ENCODE peak calls at places on chromosomes 6 and 20, in nine cellular contexts. O is A549, A is ovary, P is stomach, W is K562, T is right lobe of liver, Y is sigmoid colon, K is heart left ventricle, H is esophagus squamous epithelium. X is an unnamed sample.
A peak's percentile ranks its signal among the peaks of the same experiment; 100 is the strongest.

GRCh38 chr20:3088031-3088430 is 3.5 kb upstream of the AVP start:
- DNase-seq in O (no peak), A (no peak), P (no peak), W (no peak), T (no peak), Y (no peak), K (no peak), H (no peak), X (no peak)

GRCh38 chr6:122555561-122555960 is 54.6 kb upstream of the PKIB start:
- DNase-seq in O (no peak), A (no peak), P (no peak), W (no peak), T (no peak), Y (no peak), K (no peak), H (no peak), X (no peak)

GRCh38 chr20:34110025-34111013 is 1.7 kb downstream of the EIF2S2 start:
- DNase-seq in O (no peak), A (no peak), P (no peak), W (no peak), T (no peak), Y (no peak), K (no peak), H (no peak), X (no peak)

GRCh38 chr6:138446821-138447220 is 42.8 kb downstream of the HEBP2 start:
- DNase-seq in O (no peak), A (no peak), P (no peak), W (no peak), T (no peak), Y (no peak), K (no peak), H (no peak), X (no peak)

GRCh38 chr6:37741757-37742400 is 44.2 kb upstream of the MDGA1 start:
- DNase-seq in O (peak; percentile 22), A (no peak), P (peak; percentile 89), W (peak; percentile 59), T (peak; percentile 42), Y (no peak), K (no peak), H (no peak), X (peak; percentile 35)

GRCh38 chr6:169177516-169178196 is 76.0 kb downstream of the THBS2 start:
- DNase-seq in O (no peak), A (no peak), P (no peak), W (no peak), T (no peak), Y (no peak), K (no peak), H (no peak), X (no peak)

GRCh38 chr20:13610205-13610604 is 28.5 kb downstream of the TASP1 start:
- DNase-seq in O (peak; percentile 38), A (no peak), P (no peak), W (peak; percentile 8), T (no peak), Y (no peak), K (no peak), H (no peak), X (no peak)

GRCh38 chr20:44641305-44641704 is 10.2 kb downstream of the ADA start:
- DNase-seq in O (no peak), A (no peak), P (no peak), W (no peak), T (no peak), Y (no peak), K (no peak), H (no peak), X (no peak)

GRCh38 chr20:32972181-32973076 is 31.8 kb downstream of the SUN5 start:
- DNase-seq in O (no peak), A (no peak), P (no peak), W (no peak), T (no peak), Y (peak; percentile 60), K (no peak), H (peak; percentile 18), X (no peak)

GRCh38 chr6:2885967-2886731 is 17.0 kb downstream of the SERPINB9 start:
- DNase-seq in O (no peak), A (no peak), P (no peak), W (no peak), T (no peak), Y (no peak), K (no peak), H (no peak), X (no peak)

GRCh38 chr6:79461205-79461604 is 76.0 kb downstream of the LCA5 start:
- DNase-seq in O (no peak), A (no peak), P (no peak), W (no peak), T (no peak), Y (no peak), K (no peak), H (no peak), X (no peak)

DNA sequence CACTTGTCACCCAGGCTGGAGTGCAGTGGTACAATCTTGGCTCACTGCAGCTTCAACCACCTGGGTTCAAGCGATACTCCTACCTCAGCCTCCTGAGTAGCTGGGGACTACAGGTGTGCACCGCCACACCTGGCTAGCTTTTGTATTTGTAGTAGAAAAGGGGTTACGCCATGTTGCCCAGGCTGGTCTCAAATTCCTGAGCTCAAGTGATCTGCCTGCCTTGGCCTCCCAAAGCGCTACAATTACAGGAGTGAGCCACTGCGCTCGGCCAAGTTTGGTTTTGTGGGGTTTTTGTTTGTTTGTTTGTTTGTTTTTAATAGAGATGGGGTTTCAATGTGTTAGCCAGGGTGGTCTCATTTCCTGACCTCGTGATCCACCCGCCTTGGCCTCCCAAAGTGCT is 12.3 kb downstream of the LOC128125822 start:
- DNase-seq in O (no peak), A (no peak), P (no peak), W (no peak), T (no peak), Y (no peak), K (no peak), H (no peak), X (no peak)
- TF ChIP-seq POLR2A in O (no peak), A (no peak), P (no peak), W (no peak), T (no peak), Y (no peak), K (no peak), H (no peak), X (no peak)

GRCh38 chr6:35919085-35919826 is 1.6 kb downstream of the SRPK1 start:
- DNase-seq in O (peak; percentile 23), A (no peak), P (no peak), W (no peak), T (no peak), Y (no peak), K (no peak), H (no peak), X (no peak)

GRCh38 chr6:35924146-35924545 is 3.2 kb upstream of the SRPK1 start:
- DNase-seq in O (no peak), A (no peak), P (no peak), W (no peak), T (no peak), Y (no peak), K (no peak), H (no peak), X (no peak)

GRCh38 chr6:35919827-35920751 is 809 bp downstream of the SRPK1 start:
- DNase-seq in O (peak; percentile 45), A (no peak), P (peak; percentile 56), W (peak; percentile 37), T (peak; percentile 34), Y (peak; percentile 65), K (no peak), H (peak; percentile 5), X (peak; percentile 73)

GRCh38 chr6:35922139-35922554 is 1.2 kb upstream of the SRPK1 start:
- DNase-seq in O (no peak), A (no peak), P (no peak), W (no peak), T (no peak), Y (no peak), K (no peak), H (no peak), X (no peak)

GRCh38 chr6:35920793-35921732 is at the start of gene SRPK1:
- DNase-seq in O (peak; percentile 88), A (peak; percentile 82), P (peak; percentile 93), W (peak; percentile 97), T (peak; percentile 94), Y (peak; percentile 93), K (peak; percentile 90), H (peak; percentile 38), X (peak; percentile 97)
- TF ChIP-seq POLR2A in O (peak; percentile 87), A (no peak), P (no peak), W (peak; percentile 92), T (peak; percentile 86), Y (no peak), K (no peak), H (peak; percentile 44), X (no peak)

GRCh38 chr20:63955846-63956663 is at the start of gene UCKL1:
- DNase-seq in O (peak; percentile 90), A (peak; percentile 92), P (peak; percentile 94), W (peak; percentile 83), T (peak; percentile 95), Y (peak; percentile 97), K (peak; percentile 95), H (peak; percentile 68), X (peak; percentile 98)
- TF ChIP-seq POLR2A in O (peak; percentile 82), A (peak; percentile 67), P (peak; percentile 32), W (peak; percentile 92), T (peak; percentile 81), Y (peak; percentile 54), K (peak; percentile 31), H (peak; percentile 38), X (peak; percentile 36)

GRCh38 chr20:370151-370600 is 10.4 kb upstream of the TRIB3 start:
- DNase-seq in O (peak; percentile 71), A (no peak), P (peak; percentile 44), W (no peak), T (no peak), Y (no peak), K (no peak), H (no peak), X (no peak)

GRCh38 chr20:368915-369314 is 11.6 kb upstream of the TRIB3 start:
- DNase-seq in O (no peak), A (no peak), P (no peak), W (no peak), T (no peak), Y (no peak), K (no peak), H (no peak), X (no peak)

GRCh38 chr20:371755-372542 is 8.6 kb upstream of the TRIB3 start:
- DNase-seq in O (peak; percentile 96), A (no peak), P (peak; percentile 71), W (peak; percentile 79), T (peak; percentile 95), Y (peak; percentile 77), K (peak; percentile 75), H (no peak), X (no peak)

GRCh38 chr20:373171-373890 is 7.2 kb upstream of the TRIB3 start:
- DNase-seq in O (peak; percentile 93), A (no peak), P (no peak), W (peak; percentile 72), T (peak; percentile 56), Y (no peak), K (peak; percentile 60), H (no peak), X (peak; percentile 78)

DNA sequence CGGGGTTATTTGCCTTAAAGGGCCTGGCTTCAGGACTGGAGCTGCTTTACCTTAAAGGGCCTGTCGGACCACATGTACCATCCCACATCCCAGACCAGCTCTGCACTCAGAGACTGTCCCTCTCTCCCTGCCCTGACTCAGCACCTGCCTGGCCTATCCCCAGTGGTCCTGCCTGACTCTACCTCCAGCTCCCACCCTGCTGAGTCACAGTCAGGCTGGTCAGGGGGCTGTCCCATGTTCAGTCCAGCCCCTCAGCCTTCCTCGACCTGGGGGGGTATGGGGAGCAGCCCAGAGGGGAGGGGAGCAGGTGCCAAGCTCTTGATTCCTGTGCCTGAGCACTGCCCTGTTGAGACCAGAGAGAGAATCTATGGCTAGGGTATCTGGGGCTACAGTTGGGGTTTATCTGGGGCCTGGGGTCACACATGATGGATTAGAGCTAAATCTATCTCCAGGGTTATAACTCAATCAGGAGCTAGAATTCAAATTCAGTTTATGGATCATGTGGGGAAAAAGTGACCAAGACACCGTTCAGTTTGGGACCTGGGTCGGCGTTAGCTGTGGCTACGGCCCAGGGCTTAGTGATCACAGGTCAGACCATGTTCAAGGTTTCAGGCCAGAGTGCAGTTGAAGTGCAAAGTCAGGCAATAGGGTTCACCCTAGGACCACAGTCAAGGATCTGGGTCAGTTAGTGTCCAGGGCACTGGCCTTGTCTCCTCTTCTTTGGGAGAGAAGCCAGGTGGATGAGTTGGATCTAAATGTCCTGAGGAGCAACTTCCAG is 9.4 kb upstream of the TRIB3 start:
- DNase-seq in O (no peak), A (no peak), P (no peak), W (peak; percentile 56), T (peak; percentile 44), Y (no peak), K (no peak), H (no peak), X (no peak)
- TF ChIP-seq POLR2A in O (no peak), A (no peak), P (no peak), W (no peak), T (no peak), Y (no peak), K (no peak), H (no peak), X (no peak)